ENCODE peak calls at places on chromosomes 2 and 18, in four cellular contexts. M is mesendoderm, R is Panc1, J is KG1. I is an unnamed sample.

GRCh38 chr2:41791523-41791922 is 256.3 kb upstream of the PKDCC start:
- DNase-seq in R (no peak), J (no peak), M (peak; percentile 48), I (no peak)

GRCh38 chr18:3596324-3597158 is 146.6 kb downstream of the TGIF1 start:
- DNase-seq in R (no peak), M (peak; percentile 86), J (peak; percentile 39), I (no peak)

GRCh38 chr2:236236559-236237450 is 27.4 kb downstream of the ASB18 start:
- DNase-seq in M (peak; percentile 6), R (no peak), J (no peak), I (no peak)

GRCh38 chr2:101699191-101699938 is 1.9 kb downstream of the MAP4K4 start:
- DNase-seq in J (no peak), R (no peak), M (no peak), I (peak; percentile 29)

GRCh38 chr2:157900684-157901083 is 24.6 kb upstream of the ACVR1 start:
- DNase-seq in M (no peak), R (no peak), J (no peak), I (no peak)

GRCh38 chr2:68837861-68838341 is 33.3 kb downstream of the BMP10 start:
- DNase-seq in J (no peak), M (no peak), R (no peak), I (no peak)

GRCh38 chr2:109345653-109346165 is 216.7 kb downstream of the SH3RF3 start:
- DNase-seq in R (no peak), J (no peak), M (no peak), I (no peak)

GRCh38 chr2:109266511-109266910 is 137.5 kb downstream of the SH3RF3 start:
- DNase-seq in R (no peak), M (no peak), J (no peak), I (no peak)

GRCh38 chr18:65215865-65216466 is 534.8 kb upstream of the CDH7 start:
- DNase-seq in M (no peak), J (no peak), R (no peak), I (no peak)

GRCh38 chr2:121502781-121503180 is 27.9 kb upstream of the RNU4ATAC start:
- DNase-seq in J (no peak), M (no peak), R (no peak), I (no peak)

GRCh38 chr2:157628282-157628531 is 457 bp downstream of the ACVR1C start:
- DNase-seq in J (no peak), R (no peak), M (no peak), I (no peak)

GRCh38 chr2:239288237-239288636 is 112.6 kb downstream of the HDAC4 start:
- DNase-seq in J (no peak), R (no peak), M (no peak), I (no peak)

GRCh38 chr2:222423632-222424280 is 587 bp upstream of the SGPP2 start:
- DNase-seq in R (no peak), M (no peak), J (no peak), I (peak; percentile 59)

GRCh38 chr2:238527565-238527964 is 100.8 kb downstream of the ASB1 start:
- DNase-seq in M (peak; percentile 40), J (no peak), R (no peak), I (no peak)

GRCh38 chr2:153477641-153478288 is 797 bp downstream of the RPRM start:
- DNase-seq in M (peak; percentile 81), J (no peak), R (no peak), I (peak; percentile 79)

GRCh38 chr2:99183025-99183424 is 2.0 kb downstream of the MRPL30 start:
- DNase-seq in M (peak; percentile 19), R (no peak), J (no peak), I (no peak)

GRCh38 chr2:116477229-116477628 is 1337.3 kb upstream of the DDX18 start:
- DNase-seq in M (no peak), J (no peak), R (no peak), I (no peak)

GRCh38 chr18:38940863-38941531 is 1375.4 kb upstream of the CELF4 start:
- DNase-seq in J (peak; percentile 4), R (peak; percentile 12), M (peak; percentile 53), I (no peak)

GRCh38 chr2:149572102-149572953 is 15.2 kb downstream of the MMADHC start:
- DNase-seq in R (no peak), M (no peak), J (no peak), I (no peak)

GRCh38 chr18:39732918-39733317 is 2167.3 kb upstream of the CELF4 start:
- DNase-seq in M (no peak), R (no peak), J (no peak), I (no peak)

GRCh38 chr2:156333951-156334495 is 1.5 kb upstream of the NR4A2 start:
- DNase-seq in R (no peak), J (no peak), M (peak; percentile 84), I (peak; percentile 70)

GRCh38 chr2:4354678-4355077 is 651.3 kb downstream of the DCDC2C start:
- DNase-seq in J (peak; percentile 10), R (no peak), M (peak; percentile 89), I (peak; percentile 8)

GRCh38 chr2:6723865-6724571 is 141.7 kb downstream of the CMPK2 start:
- DNase-seq in M (no peak), R (no peak), J (no peak), I (no peak)

GRCh38 chr2:1584051-1584531 is 160.2 kb downstream of the PXDN start:
- DNase-seq in R (no peak), J (no peak), M (no peak), I (no peak)

GRCh38 chr2:223648755-223649154 is 46.6 kb upstream of the SCG2 start:
- DNase-seq in M (no peak), J (no peak), R (no peak), I (no peak)

GRCh38 chr2:120528051-120528692 is 182.2 kb downstream of the INHBB start:
- DNase-seq in J (no peak), R (no peak), M (no peak), I (no peak)

GRCh38 chr18:3710712-3711269 is 260.8 kb downstream of the TGIF1 start:
- DNase-seq in M (no peak), R (no peak), J (no peak), I (no peak)

GRCh38 chr18:22490429-22490846 is 72.7 kb upstream of the CTAGE1 start:
- DNase-seq in R (no peak), M (no peak), J (no peak), I (no peak)

GRCh38 chr2:75020476-75020875 is 62.0 kb downstream of the POLE4 start:
- DNase-seq in J (no peak), R (no peak), M (no peak), I (no peak)

GRCh38 chr2:164840930-164841718 is 499 bp downstream of the COBLL1 start:
- DNase-seq in R (no peak), M (peak; percentile 92), J (peak; percentile 71), I (peak; percentile 87)

GRCh38 chr2:8090748-8091700 is 590.8 kb upstream of the ID2 start:
- DNase-seq in J (no peak), R (no peak), M (peak; percentile 57), I (peak; percentile 86)

GRCh38 chr2:149119358-149119757 is 80.9 kb downstream of the LYPD6B start:
- DNase-seq in R (no peak), J (no peak), M (no peak), I (no peak)

GRCh38 chr2:141946016-141946415 is 184.8 kb downstream of the LRP1B start:
- DNase-seq in R (no peak), J (no peak), M (peak; percentile 57), I (no peak)